ENCODE peak calls at places on chromosomes 11 and 22, in four cellular contexts. V, N, R and P are unnamed samples. For H3K27me3 and H3K9me3, the result is how much of the 10 kb centered on the place peaks cover.

GRCh38 chr11:1053121-1053901 is 16.8 kb upstream of the MUC6 start:
- DNase-seq in R (peak), V (no peak), N (no peak), P (no peak)

GRCh38 chr11:27861706-27862430 is 161.6 kb upstream of the BDNF start:
- DNase-seq in V (no peak), R (no peak), N (no peak), P (no peak)

GRCh38 chr22:39524089-39524752 is 3.9 kb downstream of the ATF4 start:
- DNase-seq in V (no peak), N (no peak), R (no peak), P (no peak)

GRCh38 chr11:114290503-114291239 is 5.5 kb upstream of the NNMT start:
- DNase-seq in R (no peak), N (no peak), V (no peak), P (no peak)

GRCh38 chr11:132126973-132127900 is 756.8 kb downstream of the NTM start:
- DNase-seq in V (no peak), R (no peak), N (no peak), P (no peak)

GRCh38 chr11:1231396-1232327 is 8.8 kb downstream of the MUC5B start:
- DNase-seq in N (no peak), R (no peak), V (no peak), P (no peak)

GRCh38 chr11:6418199-6418957 is 516 bp downstream of the APBB1 start:
- DNase-seq in R (no peak), V (no peak), N (no peak), P (no peak)

GRCh38 chr11:124638500-124638899 is 15.8 kb downstream of the TBRG1 start:
- DNase-seq in R (no peak), N (no peak), V (no peak), P (no peak)

GRCh38 chr11:13216019-13217006 is 61.3 kb upstream of the BMAL1 start:
- DNase-seq in R (no peak), V (no peak), N (peak), P (no peak)

GRCh38 chr11:111352235-111352746 is 26.8 kb downstream of the POU2AF1 start:
- DNase-seq in N (no peak), R (no peak), V (no peak), P (no peak)

GRCh38 chr11:68146704-68147474 is 25.7 kb upstream of the CHKA start:
- DNase-seq in V (no peak), R (no peak), N (no peak), P (no peak)

GRCh38 chr11:110763249-110764011 is 51.2 kb upstream of the ARHGAP20 start:
- DNase-seq in N (no peak), R (peak), V (no peak), P (no peak)

GRCh38 chr22:26905076-26905475 is 247.7 kb downstream of the MIAT start:
- DNase-seq in V (no peak), R (no peak), N (no peak), P (no peak)
- H3K27me3 ChIP-seq in V (under half), R (under half), N (half or more), P (under half)

GRCh38 chr22:36573815-36574350 is 44.9 kb upstream of the EIF3D start:
- DNase-seq in V (no peak), R (no peak), N (no peak), P (no peak)

GRCh38 chr22:36579441-36579840 is 50.5 kb upstream of the EIF3D start:
- DNase-seq in R (no peak), V (no peak), N (no peak), P (no peak)

GRCh38 chr22:36578619-36579018 is 49.7 kb upstream of the EIF3D start:
- DNase-seq in V (no peak), R (no peak), N (no peak), P (no peak)

GRCh38 chr22:36580371-36580770 is 51.4 kb upstream of the EIF3D start:
- DNase-seq in R (no peak), V (no peak), N (no peak), P (no peak)

GRCh38 chr22:36577019-36577418 is 48.1 kb upstream of the EIF3D start:
- DNase-seq in N (peak), V (no peak), R (no peak), P (no peak)
- TF ChIP-seq CTCF in N (no peak), V (no peak), R (no peak), P (no peak)

DNA sequence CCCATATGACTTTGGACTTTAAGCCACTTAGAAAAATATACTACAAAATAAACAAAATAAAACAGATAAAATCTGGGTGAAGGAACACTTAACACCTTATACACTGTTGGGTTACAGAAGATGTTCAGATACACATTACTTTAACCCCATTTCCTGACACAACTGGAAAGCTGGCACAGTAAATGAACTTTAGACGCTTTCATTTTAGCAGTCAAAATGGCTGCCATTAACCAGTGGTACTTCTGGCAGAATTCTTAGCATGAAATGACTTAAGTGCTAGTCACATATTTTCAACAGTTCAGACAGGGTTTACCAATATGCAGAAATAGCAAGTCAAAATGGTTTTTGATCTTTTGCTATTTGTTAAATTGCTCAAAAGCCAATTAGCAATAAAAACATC is 37.9 kb downstream of the PIK3C2A start:
- DNase-seq in R (no peak), N (no peak), V (no peak), P (no peak)
- H3K9me3 ChIP-seq in R (under half), N (under half), V (under half), P (under half)

GRCh38 chr11:32396991-32397390 is 38.3 kb downstream of the WT1 start:
- DNase-seq in N (no peak), V (no peak), R (no peak), P (no peak)
- H3K27me3 ChIP-seq in N (under half), V (under half), R (under half), P (under half)

DNA sequence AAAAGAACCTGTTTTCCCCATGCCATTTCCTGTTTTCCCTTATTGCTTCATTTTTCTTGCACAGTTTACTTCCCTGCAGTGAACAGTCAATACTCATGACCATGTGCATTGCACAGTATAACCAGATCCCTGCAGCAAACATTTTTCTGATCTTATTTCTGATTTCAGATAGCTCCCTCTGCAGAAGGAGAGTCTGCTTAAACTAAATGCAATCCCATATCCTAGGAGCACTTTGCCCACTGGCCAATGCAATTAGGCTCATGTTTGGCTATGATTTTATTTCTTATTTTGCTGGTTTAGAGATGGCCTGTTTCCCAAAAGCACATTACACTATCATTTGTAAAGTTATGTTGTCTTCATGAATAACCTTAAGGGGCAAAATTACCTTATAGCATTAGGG is 96.7 kb upstream of the CD44 start:
- DNase-seq in V (no peak), R (no peak), N (no peak), P (no peak)
- TF ChIP-seq CTCF in V (no peak), R (no peak), N (no peak), P (no peak)

GRCh38 chr11:91396243-91397133 is 828.1 kb upstream of the FAT3 start:
- DNase-seq in N (no peak), R (no peak), V (no peak), P (no peak)
- H3K9me3 ChIP-seq in N (under half), R (under half), V (under half), P (under half)

GRCh38 chr11:72239849-72240460 is 4.0 kb downstream of the PHOX2A start:
- DNase-seq in V (no peak), N (no peak), R (peak), P (no peak)

GRCh38 chr11:72240461-72241289 is 3.3 kb downstream of the PHOX2A start:
- DNase-seq in V (no peak), N (no peak), R (no peak), P (no peak)

GRCh38 chr11:72243173-72243566 is 806 bp downstream of the PHOX2A start:
- DNase-seq in R (no peak), N (no peak), V (no peak), P (no peak)

GRCh38 chr11:72242141-72242540 is 1.8 kb downstream of the PHOX2A start:
- DNase-seq in V (no peak), N (no peak), R (no peak), P (no peak)

DNA sequence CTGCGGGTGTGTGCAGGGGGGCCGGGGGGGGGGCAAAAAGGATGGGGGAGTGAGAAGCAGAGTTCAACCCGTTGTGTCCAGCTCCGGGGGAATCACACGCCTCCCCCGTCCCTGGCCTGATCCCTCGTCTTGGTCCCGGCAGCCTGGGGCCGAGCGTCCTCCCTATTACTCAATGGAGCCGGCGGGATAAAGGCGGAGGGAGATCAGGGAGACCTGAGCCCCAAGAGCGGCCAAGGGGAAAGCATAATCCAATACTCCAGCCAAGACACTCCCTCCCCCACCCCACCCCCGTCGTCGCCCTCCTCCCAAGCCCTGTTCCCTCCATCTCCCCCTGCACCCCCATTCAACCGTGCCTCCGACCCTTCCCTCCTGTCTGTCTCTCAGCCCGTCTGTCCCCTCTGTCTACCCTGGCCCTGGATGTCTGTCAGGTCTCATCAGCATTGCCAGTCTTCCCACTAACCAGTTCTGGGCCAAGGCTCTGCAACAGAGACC is 2.6 kb downstream of the PHOX2A start:
- DNase-seq in V (no peak), R (no peak), N (no peak), P (no peak)
- H3K27me3 ChIP-seq in V (under half), R (under half), N (under half), P (half or more)

GRCh38 chr11:120985718-120986569 is 38.0 kb upstream of the TBCEL start:
- DNase-seq in N (no peak), R (peak), V (peak), P (peak)
- TF ChIP-seq CTCF in N (no peak), R (no peak), V (peak), P (peak)